ENCODE peak calls at places on chromosomes 13 and 19, in four cellular contexts. L is body of pancreas, F is PC-9, R is astrocyte of the spinal cord. K is an unnamed sample.

GRCh38 chr13:102555914-102556553 is 40.8 kb upstream of the TPP2 start:
- DNase-seq in L (no peak), F (peak; percentile 6), R (peak; percentile 51), K (no peak)

GRCh38 chr13:50685491-50685890 is 158.0 kb downstream of the DLEU7 start:
- DNase-seq in L (peak; percentile 60), F (peak; percentile 12), R (peak; percentile 61), K (peak; percentile 33)

GRCh38 chr13:30577381-30577780 is 40.3 kb upstream of the USPL1 start:
- DNase-seq in L (no peak), F (peak; percentile 64), R (peak; percentile 93), K (no peak)

GRCh38 chr13:113860051-113860471 is 3.8 kb downstream of the GAS6 start:
- DNase-seq in L (peak; percentile 38), F (no peak), R (no peak), K (no peak)

GRCh38 chr13:113777311-113778260 is 18.6 kb downstream of the TMEM255B start:
- DNase-seq in L (no peak), F (no peak), R (peak; percentile 24), K (no peak)

GRCh38 chr19:35959040-35959967 is 23.1 kb downstream of the LRFN3 start:
- DNase-seq in L (peak; percentile 39), F (no peak), R (no peak), K (no peak)

GRCh38 chr19:53977991-53978731 is 13.3 kb upstream of the CACNG6 start:
- DNase-seq in L (peak; percentile 20), F (no peak), R (peak; percentile 87), K (no peak)

GRCh38 chr13:77013853-77014542 is 13.0 kb downstream of the FBXL3 start:
- DNase-seq in L (no peak), F (no peak), R (no peak), K (no peak)

GRCh38 chr19:2944775-2945574 is at the start of gene ZNF77:
- DNase-seq in L (peak; percentile 100), F (peak; percentile 94), R (peak; percentile 99), K (peak; percentile 99)

GRCh38 chr13:98144501-98145350 is 1.8 kb downstream of the FARP1 start:
- DNase-seq in L (peak; percentile 39), F (peak; percentile 10), R (peak; percentile 60), K (no peak)

GRCh38 chr13:79522583-79522982 is 41.6 kb downstream of the NDFIP2 start:
- DNase-seq in L (no peak), F (no peak), R (peak; percentile 93), K (no peak)

GRCh38 chr13:112445411-112446271 is 69.5 kb downstream of the SPACA7 start:
- DNase-seq in L (no peak), F (no peak), R (no peak), K (no peak)

GRCh38 chr19:49488863-49489537 is 1.6 kb downstream of the RPL13A start:
- DNase-seq in L (no peak), F (no peak), R (no peak), K (no peak)

GRCh38 chr19:48553676-48554384 is 1.9 kb downstream of the SULT2B1 start:
- DNase-seq in L (peak; percentile 52), F (peak; percentile 85), R (peak; percentile 20), K (no peak)

GRCh38 chr19:17327654-17328516 is 6.8 kb downstream of the ANO8 start:
- DNase-seq in L (peak; percentile 77), F (peak; percentile 86), R (no peak), K (peak; percentile 91)

GRCh38 chr19:48813123-48813911 is 2.5 kb upstream of the BCAT2 start:
- DNase-seq in L (peak; percentile 35), F (no peak), R (no peak), K (no peak)

GRCh38 chr19:411723-412355 is 2.9 kb upstream of the C2CD4C start:
- DNase-seq in L (peak; percentile 3), F (no peak), R (no peak), K (no peak)

GRCh38 chr19:3361384-3362216 is 4.8 kb upstream of the NFIC start:
- DNase-seq in L (peak; percentile 33), F (no peak), R (no peak), K (no peak)

GRCh38 chr19:11480081-11480926 is 542 bp downstream of the ELAVL3 start:
- DNase-seq in L (no peak), F (no peak), R (no peak), K (no peak)

GRCh38 chr13:44159633-44160279 is 213.9 kb upstream of the SERP2 start:
- DNase-seq in L (no peak), F (peak; percentile 54), R (peak; percentile 35), K (no peak)

GRCh38 chr19:46159893-46160775 is 12.1 kb downstream of the IGFL2 start:
- DNase-seq in L (no peak), F (no peak), R (no peak), K (no peak)

GRCh38 chr13:43196171-43196611 is 172.8 kb downstream of the DNAJC15 start:
- DNase-seq in L (peak; percentile 23), F (no peak), R (peak; percentile 4), K (no peak)

GRCh38 chr13:33271759-33272158 is 13.8 kb downstream of the STARD13 start:
- DNase-seq in L (no peak), F (no peak), R (no peak), K (no peak)

GRCh38 chr13:36395280-36395679 is 37.0 kb upstream of the CCNA1 start:
- DNase-seq in L (no peak), F (no peak), R (peak; percentile 57), K (no peak)

GRCh38 chr13:97879646-97880297 is 73.7 kb upstream of the IPO5 start:
- DNase-seq in L (no peak), F (peak; percentile 35), R (peak; percentile 90), K (no peak)

GRCh38 chr19:16202320-16203255 is 4.9 kb downstream of the AP1M1 start:
- DNase-seq in L (no peak), F (no peak), R (peak; percentile 11), K (no peak)

GRCh38 chr19:4647676-4648644 is 8.6 kb downstream of the TNFAIP8L1 start:
- DNase-seq in L (peak; percentile 21), F (no peak), R (no peak), K (no peak)

GRCh38 chr13:26074706-26075105 is 22.9 kb upstream of the SHISA2 start:
- DNase-seq in L (no peak), F (peak; percentile 0), R (peak; percentile 12), K (no peak)

GRCh38 chr13:42110410-42111155 is 62.1 kb downstream of the DGKH start:
- DNase-seq in L (no peak), F (no peak), R (peak; percentile 84), K (peak; percentile 54)

GRCh38 chr19:30227071-30227621 is 145.0 kb upstream of the ZNF536 start:
- DNase-seq in L (no peak), F (no peak), R (no peak), K (no peak)

GRCh38 chr19:15303105-15303780 is 29.1 kb downstream of the BRD4 start:
- DNase-seq in L (no peak), F (no peak), R (no peak), K (peak; percentile 59)

GRCh38 chr19:30881281-30881680 is 468.0 kb downstream of the TSHZ3 start:
- DNase-seq in L (no peak), F (no peak), R (no peak), K (no peak)

GRCh38 chr19:13207237-13208130 is 57.3 kb downstream of the IER2 start:
- DNase-seq in L (no peak), F (peak; percentile 15), R (no peak), K (no peak)

GRCh38 chr13:77026255-77026782 is 640 bp downstream of the FBXL3 start:
- DNase-seq in L (peak; percentile 92), F (peak; percentile 80), R (peak; percentile 55), K (no peak)

GRCh38 chr13:65789815-65790214 is 1440.3 kb downstream of the PCDH9 start:
- DNase-seq in L (no peak), F (no peak), R (peak; percentile 26), K (no peak)

GRCh38 chr13:30119476-30119875 is 187.9 kb downstream of the KATNAL1 start:
- DNase-seq in L (no peak), F (no peak), R (peak; percentile 69), K (no peak)

GRCh38 chr19:1469200-1469935 is 9.6 kb downstream of the C19orf25 start:
- DNase-seq in L (peak; percentile 28), F (no peak), R (no peak), K (no peak)

GRCh38 chr19:944171-944567 is 18.3 kb downstream of the ARID3A start:
- DNase-seq in L (no peak), F (no peak), R (no peak), K (no peak)

GRCh38 chr19:8893419-8893818 is 61.2 kb downstream of the MBD3L1 start:
- DNase-seq in L (no peak), F (no peak), R (no peak), K (no peak)

DNA sequence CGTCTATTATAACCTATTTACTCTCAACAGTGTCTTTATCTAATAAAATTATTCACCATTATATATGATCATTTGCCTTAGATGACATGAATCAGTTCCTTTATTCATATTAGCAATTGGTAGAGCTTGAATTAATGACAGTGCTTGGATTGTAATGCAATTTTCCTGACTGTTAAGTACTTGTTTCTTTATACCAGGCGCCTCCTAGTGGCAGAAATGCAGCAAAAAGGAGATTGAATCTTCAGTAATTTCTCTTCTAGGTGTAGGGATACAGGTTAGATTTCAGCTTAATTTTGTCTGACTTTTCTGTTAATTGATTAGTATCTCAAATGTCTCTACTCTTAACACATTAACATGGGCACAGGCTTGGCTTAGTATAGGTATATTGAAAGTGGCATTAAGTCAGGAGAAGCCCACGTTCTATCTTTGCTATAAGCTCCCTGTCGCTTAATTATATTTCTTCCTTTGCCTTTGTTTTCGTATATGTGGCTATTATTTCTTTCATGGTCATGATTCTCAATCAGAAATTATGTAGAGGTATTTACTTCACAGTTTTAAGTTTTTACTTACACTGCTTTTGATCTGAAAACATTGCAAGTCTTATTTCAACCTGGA is 9.1 kb upstream of the LHFPL6 start:
- DNase-seq in L (peak; percentile 83), F (peak; percentile 37), R (peak; percentile 78), K (peak; percentile 18)
- TF ChIP-seq CTCF in L (peak; percentile 79), F (peak; percentile 95), R (peak; percentile 77), K (peak; percentile 66)

DNA sequence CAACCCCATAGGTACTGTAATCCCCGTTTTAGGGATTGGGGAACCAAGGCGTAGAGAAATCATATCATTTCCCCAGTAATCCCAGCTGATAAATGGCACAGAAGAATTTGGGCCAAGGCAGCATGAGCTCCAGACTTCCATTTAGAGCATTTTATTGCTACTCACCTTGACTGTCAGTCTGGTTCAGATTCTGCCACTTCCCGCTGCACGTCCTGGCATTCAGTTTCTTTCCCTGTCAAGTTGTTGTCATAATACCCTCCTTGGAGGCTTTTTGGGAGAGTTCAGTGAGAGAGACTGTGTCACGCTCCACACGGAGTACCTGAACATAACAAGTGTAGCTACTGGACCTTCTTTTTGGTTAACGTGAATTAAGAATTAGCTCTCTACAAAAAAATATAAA is 7.5 kb upstream of the C1QTNF9 start:
- DNase-seq in L (no peak), F (no peak), R (no peak), K (no peak)
- TF ChIP-seq CTCF in L (no peak), F (no peak), R (no peak), K (no peak)

GRCh38 chr13:94800423-94800822 is 88.1 kb upstream of the SOX21 start:
- DNase-seq in L (no peak), F (no peak), R (no peak), K (no peak)
- TF ChIP-seq CTCF in L (no peak), F (peak; percentile 38), R (no peak), K (peak; percentile 34)

DNA sequence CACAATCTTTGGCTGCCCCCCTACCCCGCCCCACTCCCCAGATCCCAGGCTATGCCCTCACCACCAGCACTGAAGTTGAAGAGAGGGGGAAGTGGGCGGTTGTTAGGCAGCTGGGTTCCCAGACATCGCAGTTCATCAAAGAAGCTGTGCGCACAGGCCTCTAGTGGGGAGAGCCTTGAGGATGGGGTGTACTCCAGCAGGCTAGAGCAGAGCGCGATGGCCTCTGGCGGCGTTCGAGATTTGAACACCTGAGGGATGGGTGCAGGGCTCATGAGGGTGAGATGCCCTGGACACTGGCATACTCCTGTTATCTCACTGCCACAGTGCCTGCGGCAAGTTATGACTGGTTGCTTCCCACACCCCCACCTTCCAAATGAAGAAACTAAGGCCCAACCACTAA is 10.0 kb downstream of the GSK3A start:
- DNase-seq in L (no peak), F (no peak), R (no peak), K (no peak)
- TF ChIP-seq CTCF in L (no peak), F (no peak), R (no peak), K (no peak)